ENCODE peak calls at places on chromosomes 7 and 10, in seven cellular contexts. Q, K, P, V, L, B and C are unnamed samples.

GRCh38 chr10:62573929-62574328 is 199.8 kb downstream of the ZNF365 start:
- DNase-seq in Q (no peak), K (no peak), P (no peak), V (no peak), L (no peak), B (no peak), C (no peak)

GRCh38 chr10:121675344-121675743 is 77.1 kb upstream of the FGFR2 start:
- DNase-seq in Q (no peak), K (no peak), P (no peak), V (no peak), L (no peak), B (no peak), C (no peak)

GRCh38 chr7:44288811-44289340 is 36.5 kb downstream of the CAMK2B start:
- DNase-seq in Q (no peak), K (no peak), P (no peak), V (no peak), L (peak; percentile 8), B (no peak), C (peak; percentile 6)

GRCh38 chr7:37495574-37496184 is 47.0 kb upstream of the ELMO1 start:
- DNase-seq in Q (no peak), K (peak; percentile 22), P (peak; percentile 50), V (peak; percentile 39), L (no peak), B (no peak), C (no peak)

GRCh38 chr7:35758421-35758820 is 42.4 kb upstream of the SEPTIN7 start:
- DNase-seq in Q (no peak), K (no peak), P (peak; percentile 9), V (no peak), L (peak; percentile 19), B (no peak), C (no peak)

GRCh38 chr7:91424372-91424771 is 160.1 kb downstream of the FZD1 start:
- DNase-seq in Q (no peak), K (no peak), P (no peak), V (no peak), L (no peak), B (no peak), C (peak; percentile 1)

GRCh38 chr7:68409851-68410250 is 1188.4 kb upstream of the AUTS2 start:
- DNase-seq in Q (no peak), K (no peak), P (no peak), V (no peak), L (no peak), B (no peak), C (no peak)

GRCh38 chr7:42858570-42858969 is 53.3 kb downstream of the C7orf25 start:
- DNase-seq in Q (no peak), K (peak; percentile 29), P (no peak), V (peak; percentile 65), L (no peak), B (no peak), C (no peak)

GRCh38 chr7:133629696-133630095 is 376.8 kb downstream of the EXOC4 start:
- DNase-seq in Q (no peak), K (peak; percentile 45), P (no peak), V (no peak), L (no peak), B (no peak), C (no peak)

GRCh38 chr7:17535776-17536175 is 237.3 kb downstream of the AHR start:
- DNase-seq in Q (no peak), K (peak; percentile 89), P (no peak), V (no peak), L (no peak), B (no peak), C (no peak)

GRCh38 chr7:19747740-19748339 is 25.6 kb downstream of the TMEM196 start:
- DNase-seq in Q (no peak), K (peak; percentile 52), P (peak; percentile 40), V (peak; percentile 81), L (no peak), B (no peak), C (peak; percentile 3)

GRCh38 chr10:131857156-131858117 is 43.4 kb upstream of the PPP2R2D start:
- DNase-seq in Q (no peak), K (no peak), P (no peak), V (no peak), L (peak; percentile 3), B (no peak), C (no peak)

GRCh38 chr7:33933611-33934281 is 28.4 kb downstream of the BMPER start:
- DNase-seq in Q (no peak), K (peak; percentile 95), P (no peak), V (peak; percentile 77), L (peak; percentile 11), B (no peak), C (no peak)

GRCh38 chr7:4755045-4755444 is 20.4 kb upstream of the AP5Z1 start:
- DNase-seq in Q (no peak), K (no peak), P (no peak), V (no peak), L (no peak), B (no peak), C (no peak)

GRCh38 chr10:103621778-103622115 is 128.2 kb downstream of the NEURL1 start:
- DNase-seq in Q (no peak), K (no peak), P (no peak), V (no peak), L (no peak), B (no peak), C (no peak)

GRCh38 chr10:29377333-29377961 is 88.6 kb downstream of the LYZL1 start:
- DNase-seq in Q (no peak), K (peak; percentile 34), P (peak; percentile 54), V (peak; percentile 33), L (no peak), B (no peak), C (no peak)

GRCh38 chr7:24201221-24201620 is 82.8 kb upstream of the NPY start:
- DNase-seq in Q (no peak), K (no peak), P (no peak), V (no peak), L (no peak), B (no peak), C (no peak)

GRCh38 chr10:76885815-76886214 is 751.8 kb downstream of the KCNMA1 start:
- DNase-seq in Q (no peak), K (peak; percentile 47), P (no peak), V (no peak), L (no peak), B (no peak), C (no peak)

GRCh38 chr10:79196470-79197461 is 128.0 kb downstream of the ZMIZ1 start:
- DNase-seq in Q (peak; percentile 61), K (no peak), P (peak; percentile 86), V (peak; percentile 100), L (peak; percentile 84), B (peak; percentile 89), C (peak; percentile 89)

GRCh38 chr7:148480479-148481146 is 110.0 kb upstream of the C7orf33 start:
- DNase-seq in Q (no peak), K (no peak), P (no peak), V (no peak), L (no peak), B (no peak), C (no peak)
- TF ChIP-seq CTCF in Q (peak; percentile 23), K (no peak), P (no peak), V (no peak), L (peak; percentile 39), B (no peak), C (no peak)

DNA sequence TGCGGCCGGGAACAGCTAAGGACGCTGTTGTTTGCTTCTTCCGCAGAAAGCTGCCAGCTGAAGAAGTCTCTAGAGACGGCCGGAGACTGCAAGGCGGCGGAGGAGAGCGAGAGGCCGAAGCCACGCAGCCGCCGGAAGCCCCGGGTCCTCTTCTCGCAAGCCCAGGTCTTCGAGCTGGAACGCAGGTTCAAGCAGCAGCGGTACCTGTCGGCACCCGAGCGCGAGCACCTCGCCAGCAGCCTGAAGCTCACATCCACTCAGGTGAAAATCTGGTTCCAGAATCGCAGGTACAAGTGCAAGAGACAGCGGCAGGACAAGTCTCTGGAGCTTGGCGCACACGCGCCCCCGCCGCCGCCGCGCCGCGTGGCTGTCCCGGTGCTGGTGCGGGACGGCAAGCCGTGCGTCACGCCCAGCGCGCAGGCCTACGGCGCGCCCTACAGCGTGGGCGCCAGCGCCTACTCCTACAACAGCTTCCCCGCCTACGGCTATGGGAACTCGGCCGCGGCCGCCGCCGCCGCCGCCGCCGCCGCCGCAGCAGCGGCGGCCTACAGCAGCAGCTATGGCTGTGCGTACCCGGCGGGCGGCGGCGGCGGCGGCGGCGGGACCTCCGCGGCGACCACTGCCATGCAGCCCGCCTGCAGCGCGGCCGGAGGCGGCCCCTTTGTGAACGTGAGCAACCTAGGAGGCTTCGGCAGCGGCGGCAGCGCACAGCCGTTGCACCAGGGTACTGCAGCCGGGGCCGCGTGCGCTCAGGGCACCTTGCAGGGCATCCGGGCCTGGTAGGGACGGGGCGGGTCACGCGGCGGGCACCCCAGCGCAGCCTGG is 2.4 kb downstream of the NKX2-3 start:
- DNase-seq in Q (peak; percentile 50), K (peak; percentile 9), P (peak; percentile 32), V (peak; percentile 52), L (peak; percentile 36), B (no peak), C (peak; percentile 73)
- TF ChIP-seq CTCF in Q (no peak), K (no peak), P (no peak), V (no peak), L (no peak), B (no peak), C (no peak)

GRCh38 chr7:103031781-103032180 is 42.8 kb downstream of the FBXL13 start:
- DNase-seq in Q (no peak), K (peak; percentile 1), P (no peak), V (peak; percentile 32), L (no peak), B (no peak), C (no peak)
- TF ChIP-seq CTCF in Q (no peak), K (no peak), P (no peak), V (no peak), L (no peak), B (no peak), C (no peak)

GRCh38 chr7:139354729-139355128 is 5.0 kb upstream of the LUC7L2 start:
- DNase-seq in Q (no peak), K (no peak), P (no peak), V (no peak), L (no peak), B (no peak), C (no peak)
- TF ChIP-seq CTCF in Q (peak; percentile 7), K (no peak), P (no peak), V (no peak), L (no peak), B (no peak), C (no peak)

GRCh38 chr7:106570948-106571418 is 90.0 kb downstream of the CCDC71L start:
- DNase-seq in Q (no peak), K (peak; percentile 15), P (no peak), V (no peak), L (no peak), B (no peak), C (no peak)

GRCh38 chr7:106568002-106568679 is 92.8 kb downstream of the CCDC71L start:
- DNase-seq in Q (no peak), K (no peak), P (no peak), V (no peak), L (no peak), B (no peak), C (no peak)

GRCh38 chr7:106570146-106570545 is 90.8 kb downstream of the CCDC71L start:
- DNase-seq in Q (no peak), K (no peak), P (no peak), V (no peak), L (no peak), B (no peak), C (no peak)

GRCh38 chr7:106569500-106569929 is 91.4 kb downstream of the CCDC71L start:
- DNase-seq in Q (no peak), K (no peak), P (no peak), V (peak; percentile 12), L (no peak), B (no peak), C (no peak)

GRCh38 chr7:106568680-106569499 is 92.1 kb downstream of the CCDC71L start:
- DNase-seq in Q (no peak), K (peak; percentile 95), P (no peak), V (peak; percentile 41), L (peak; percentile 87), B (no peak), C (no peak)
- TF ChIP-seq CTCF in Q (no peak), K (no peak), P (no peak), V (no peak), L (peak; percentile 38), B (no peak), C (no peak)

GRCh38 chr10:20888620-20889337 is 8.3 kb downstream of the NEBL start:
- DNase-seq in Q (no peak), K (no peak), P (no peak), V (no peak), L (no peak), B (no peak), C (no peak)
- TF ChIP-seq CTCF in Q (no peak), K (no peak), P (no peak), V (no peak), L (no peak), B (no peak), C (no peak)